ENCODE peak calls at places on chromosomes 3 and 15, in four cellular contexts. C, F, D and B are unnamed samples.

GRCh38 chr15:31571676-31572075 is 245.0 kb downstream of the KLF13 start:
- DNase-seq in F (no peak), C (no peak), D (no peak), B (no peak)

GRCh38 chr15:101024111-101024695 is 105.0 kb downstream of the LRRK1 start:
- DNase-seq in D (peak), F (peak), C (no peak), B (peak)

GRCh38 chr3:124759666-124760401 is 29.6 kb downstream of the UMPS start:
- DNase-seq in C (no peak), D (no peak), F (peak), B (no peak)

GRCh38 chr15:88487796-88488523 is 20.5 kb downstream of the MRPS11 start:
- DNase-seq in F (no peak), C (no peak), D (no peak), B (no peak)

GRCh38 chr15:88623061-88623460 is 1.9 kb downstream of the AEN start:
- DNase-seq in C (no peak), F (no peak), D (no peak), B (no peak)

GRCh38 chr15:29972051-29972450 is 110.7 kb upstream of the GOLGA8J start:
- DNase-seq in D (no peak), F (no peak), C (no peak), B (no peak)

GRCh38 chr15:80568298-80568697 is 126.8 kb upstream of the ABHD17C start:
- DNase-seq in D (no peak), F (no peak), C (no peak), B (no peak)

GRCh38 chr15:74179101-74179841 is 5.8 kb downstream of the ISLR start:
- DNase-seq in D (peak), F (no peak), C (peak), B (peak)

GRCh38 chr3:46930176-46930944 is 46.2 kb downstream of the CCDC12 start:
- DNase-seq in C (peak), D (no peak), F (no peak), B (no peak)

GRCh38 chr3:155352900-155353490 is 59.5 kb upstream of the STRIT1 start:
- DNase-seq in D (no peak), C (no peak), F (no peak), B (no peak)

GRCh38 chr15:67862771-67863441 is 23.1 kb upstream of the RNU6-1 start:
- DNase-seq in D (no peak), F (no peak), C (no peak), B (no peak)

GRCh38 chr3:141825216-141826011 is 51.0 kb upstream of the ATP1B3 start:
- DNase-seq in C (no peak), F (no peak), D (no peak), B (peak)

GRCh38 chr3:190361791-190362190 is 26.2 kb upstream of the CLDN16 start:
- DNase-seq in D (no peak), C (no peak), F (no peak), B (no peak)

GRCh38 chr15:68993276-68993675 is 21.2 kb upstream of the NOX5 start:
- DNase-seq in D (no peak), C (no peak), F (no peak), B (no peak)

GRCh38 chr3:181711325-181712135 is at the start of gene SOX2:
- DNase-seq in F (peak), D (peak), C (peak), B (peak)

GRCh38 chr15:31510003-31510402 is 183.4 kb downstream of the KLF13 start:
- DNase-seq in C (no peak), F (no peak), D (no peak), B (no peak)

GRCh38 chr3:178341636-178342035 is 194.6 kb upstream of the KCNMB2 start:
- DNase-seq in D (no peak), F (no peak), C (no peak), B (no peak)

GRCh38 chr3:24725514-24726255 is 231.0 kb upstream of the THRB start:
- DNase-seq in C (no peak), D (no peak), F (no peak), B (no peak)

GRCh38 chr15:89749951-89750559 is 994 bp downstream of the MESP1 start:
- DNase-seq in F (peak), C (no peak), D (peak), B (no peak)

GRCh38 chr3:181316481-181316880 is 326.9 kb upstream of the DNAJC19 start:
- DNase-seq in F (peak), D (no peak), C (no peak), B (no peak)

GRCh38 chr3:156816091-156816793 is 9.9 kb upstream of the LEKR1 start:
- DNase-seq in F (peak), D (peak), C (peak), B (peak)

GRCh38 chr15:25087137-25087536 is 132.3 kb downstream of the SNRPN start:
- DNase-seq in F (peak), D (no peak), C (no peak), B (no peak)

GRCh38 chr3:47910777-47911440 is 105.3 kb downstream of the MAP4 start:
- DNase-seq in D (no peak), C (no peak), F (peak), B (no peak)

GRCh38 chr15:43702701-43703433 is 9.2 kb downstream of the CKMT1A start:
- DNase-seq in F (no peak), D (no peak), C (no peak), B (no peak)

GRCh38 chr3:128107809-128108208 is 15.8 kb downstream of the RUVBL1 start:
- DNase-seq in F (peak), D (no peak), C (no peak), B (peak)

GRCh38 chr15:60179786-60180391 is 175.8 kb downstream of the FOXB1 start:
- DNase-seq in F (peak), C (no peak), D (no peak), B (no peak)

GRCh38 chr3:105527949-105528348 is 161.2 kb downstream of the ALCAM start:
- DNase-seq in F (no peak), C (no peak), D (no peak), B (no peak)

GRCh38 chr15:69217381-69217780 is 56.9 kb downstream of the GLCE start:
- DNase-seq in F (no peak), D (no peak), C (no peak), B (no peak)

GRCh38 chr3:129560931-129561594 is 18.1 kb downstream of the H1-8 start:
- DNase-seq in D (peak), C (peak), F (no peak), B (peak)

GRCh38 chr15:70395164-70395563 is 297.4 kb upstream of the TLE3 start:
- DNase-seq in F (no peak), D (no peak), C (no peak), B (no peak)

GRCh38 chr15:52855157-52855556 is 65.0 kb upstream of the ONECUT1 start:
- DNase-seq in D (no peak), F (peak), C (no peak), B (no peak)

GRCh38 chr3:79767953-79768282 is at the start of gene ROBO1:
- DNase-seq in D (no peak), F (no peak), C (no peak), B (no peak)
- H3K4me3 ChIP-seq in D (peak), F (peak), C (no peak), B (peak)

DNA sequence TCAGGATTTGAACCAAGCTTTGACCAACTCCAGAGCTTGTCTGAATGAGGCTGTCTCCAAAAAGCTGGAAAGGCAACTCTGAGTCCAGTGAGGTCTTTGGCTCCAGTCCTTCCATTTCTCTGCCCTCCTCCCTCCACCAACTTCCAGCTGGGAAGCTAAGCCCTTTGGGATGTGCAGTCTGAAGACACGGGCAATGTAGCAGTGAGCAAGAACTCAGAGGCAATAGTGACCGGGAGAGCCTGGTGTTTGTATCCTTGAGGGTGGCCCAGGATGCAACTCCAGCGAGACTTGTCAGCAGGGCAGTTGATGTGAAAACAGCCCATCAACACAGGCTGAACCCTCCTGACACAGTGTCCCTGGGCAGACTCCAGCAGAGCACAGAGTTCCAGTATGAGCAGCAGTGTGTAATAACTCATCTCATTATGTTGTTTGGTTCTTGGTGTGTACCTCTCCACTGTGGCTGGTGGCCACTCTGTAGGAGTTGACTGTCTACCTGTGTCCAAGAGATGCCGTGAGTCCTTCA is 6.7 kb downstream of the CDCP1 start:
- DNase-seq in F (no peak), D (no peak), C (no peak), B (no peak)
- H3K4me3 ChIP-seq in F (no peak), D (no peak), C (no peak), B (no peak)

GRCh38 chr15:41605566-41605965 is 46.6 kb downstream of the TYRO3 start:
- DNase-seq in F (no peak), D (no peak), C (no peak), B (no peak)
- H3K4me3 ChIP-seq in F (no peak), D (no peak), C (no peak), B (no peak)

GRCh38 chr15:48643776-48644497 is 1.6 kb downstream of the FBN1 start:
- DNase-seq in F (no peak), D (no peak), C (no peak), B (no peak)
- H3K4me3 ChIP-seq in F (peak), D (peak), C (peak), B (peak)

GRCh38 chr3:45864760-45865567 is 21.4 kb upstream of the CCR9 start:
- DNase-seq in F (no peak), D (no peak), C (no peak), B (no peak)

GRCh38 chr3:45860481-45860880 is 18.6 kb upstream of the LZTFL1 start:
- DNase-seq in D (no peak), F (no peak), C (no peak), B (no peak)

GRCh38 chr3:45858809-45859543 is 17.1 kb upstream of the LZTFL1 start:
- DNase-seq in F (no peak), C (no peak), D (no peak), B (no peak)

GRCh38 chr3:45865568-45865955 is 20.8 kb upstream of the CCR9 start:
- DNase-seq in F (no peak), C (no peak), D (no peak), B (no peak)

GRCh38 chr3:45861043-45861846 is 19.3 kb upstream of the LZTFL1 start:
- DNase-seq in C (no peak), F (no peak), D (no peak), B (no peak)
- H3K4me3 ChIP-seq in C (no peak), F (no peak), D (no peak), B (no peak)